ENCODE peak calls at places on chromosome 4, in ten cellular contexts. L is T-helper 2 cell; J is COLO829; M is hepatic stellate cell; B is activated naive CD8-positive, alpha-beta T cell treated with anti-CD3 and anti-CD28 coated beads, Interleukin-2, amount 50 U/mL, for 24 hours; H is bronchial epithelial cell; O is activated CD8-positive, alpha-beta memory T cell treated with anti-CD3 and anti-CD28 coated beads, Interleukin-2, amount 50 U/mL, for 48 hours; S is right cardiac atrium; I is naive thymus-derived CD8-positive, alpha-beta T cell; K is amniotic stem cell. Q is an unnamed sample.

GRCh38 chr4:10622728-10623127 is 61.8 kb downstream of the CLNK start:
- DNase-seq in L (peak; percentile 12), H (peak; percentile 10), I (no peak), B (no peak), J (no peak), M (no peak), K (no peak), O (no peak), S (no peak), Q (no peak)

GRCh38 chr4:164467493-164467892 is 286.4 kb upstream of the SMIM31 start:
- DNase-seq in J (no peak), I (no peak), K (no peak), H (peak; percentile 93), S (no peak), O (no peak), L (no peak), B (no peak), M (no peak), Q (no peak)

GRCh38 chr4:89226665-89227572 is 80.7 kb downstream of the GPRIN3 start:
- DNase-seq in B (peak; percentile 76), M (peak; percentile 33), S (peak; percentile 67), I (peak; percentile 50), O (peak; percentile 72), J (peak; percentile 92), H (peak; percentile 83), L (peak; percentile 77), K (peak; percentile 30), Q (no peak)

GRCh38 chr4:155705664-155706063 is 39.0 kb downstream of the GUCY1A1 start:
- DNase-seq in L (no peak), H (no peak), I (no peak), B (no peak), K (no peak), J (peak; percentile 50), O (no peak), M (no peak), S (no peak), Q (no peak)

GRCh38 chr4:108370291-108370690 is 201.6 kb upstream of the LEF1 start:
- DNase-seq in L (no peak), J (no peak), B (peak; percentile 63), I (peak; percentile 46), H (no peak), M (no peak), K (no peak), O (peak; percentile 67), S (no peak), Q (no peak)

GRCh38 chr4:128686032-128686465 is 123.5 kb upstream of the JADE1 start:
- DNase-seq in O (no peak), I (no peak), H (peak; percentile 84), L (no peak), M (no peak), J (no peak), B (no peak), S (no peak), K (no peak), Q (no peak)

GRCh38 chr4:54378461-54378860 is 149.4 kb downstream of the PDGFRA start:
- DNase-seq in M (no peak), J (no peak), O (no peak), H (no peak), L (no peak), B (no peak), S (no peak), K (no peak), I (no peak), Q (no peak)

GRCh38 chr4:146637853-146638800 is 566 bp upstream of the POU4F2 start:
- DNase-seq in K (no peak), O (no peak), M (no peak), L (no peak), H (no peak), J (no peak), S (no peak), I (no peak), B (no peak), Q (peak; percentile 35)

GRCh38 chr4:54513231-54513630 is 144.5 kb upstream of the KIT start:
- DNase-seq in K (peak; percentile 27), B (no peak), J (no peak), O (no peak), S (peak; percentile 38), L (no peak), I (no peak), M (peak; percentile 62), H (peak; percentile 77), Q (no peak)

GRCh38 chr4:110869114-110869513 is 246.2 kb upstream of the PITX2 start:
- DNase-seq in K (peak; percentile 27), H (no peak), J (no peak), O (no peak), L (no peak), M (peak; percentile 11), S (no peak), B (no peak), I (no peak), Q (no peak)

Q was measured in D721Med.